ENCODE peak calls at places on chromosomes 7 and 10, in five cellular contexts. F is iPS-NIHi11, P is MCF 10A, Q is iris pigment epithelial cell, Y is ACHN. E is an unnamed sample.

GRCh38 chr7:98174334-98175259 is 36.6 kb upstream of the BHLHA15 start:
- DNase-seq in F (no peak), P (no peak), Y (no peak), Q (no peak), E (no peak)

GRCh38 chr10:13120786-13121499 is 21.0 kb downstream of the OPTN start:
- DNase-seq in Y (no peak), F (no peak), Q (no peak), P (no peak), E (no peak)

GRCh38 chr7:144004703-144005102 is 4.6 kb downstream of the OR6B1 start:
- DNase-seq in P (no peak), Q (no peak), Y (no peak), F (no peak), E (no peak)

GRCh38 chr10:101120884-101121660 is 10.0 kb upstream of the TLX1 start:
- DNase-seq in Y (peak), P (no peak), Q (no peak), F (no peak), E (no peak)

GRCh38 chr10:131199646-131200045 is 111.9 kb downstream of the TCERG1L start:
- DNase-seq in Y (no peak), Q (no peak), F (no peak), P (no peak), E (no peak)

GRCh38 chr10:91617073-91617580 is 15.7 kb downstream of the PPP1R3C start:
- DNase-seq in F (no peak), P (peak), Q (peak), Y (no peak), E (peak)

GRCh38 chr10:24209421-24209770 is 458 bp downstream of the KIAA1217 start:
- DNase-seq in P (peak), Y (peak), Q (peak), F (no peak), E (peak)

GRCh38 chr10:21593986-21594385 is 60.0 kb downstream of the MLLT10 start:
- DNase-seq in Y (no peak), F (no peak), P (no peak), Q (no peak), E (no peak)

GRCh38 chr10:60896715-60897114 is 47.3 kb downstream of the RHOBTB1 start:
- DNase-seq in Q (peak), P (no peak), F (no peak), Y (no peak), E (no peak)

GRCh38 chr7:99034932-99035722 is 108.8 kb downstream of the SMURF1 start:
- DNase-seq in P (no peak), Q (no peak), F (no peak), Y (no peak), E (no peak)

E was measured in mammary epithelial cell.